ENCODE peak calls at places on chromosomes 7 and 10, in four cellular contexts. W is K562, F is H1, C is HepG2. K is an unnamed sample.

GRCh38 chr10:3832022-3832786 is 47.2 kb upstream of the KLF6 start:
- DNase-seq in W (no peak), F (no peak), C (no peak), K (no peak)

GRCh38 chr10:33521062-33521461 is 186.6 kb upstream of the NRP1 start:
- DNase-seq in W (no peak), F (no peak), C (no peak), K (no peak)

GRCh38 chr10:34780818-34781380 is 34.2 kb downstream of the PARD3 start:
- DNase-seq in W (peak), F (no peak), C (no peak), K (peak)

GRCh38 chr10:47176206-47176902 is 123.6 kb upstream of the GDF10 start:
- DNase-seq in W (no peak), F (no peak), C (no peak), K (no peak)

GRCh38 chr10:60809157-60809556 is 30.9 kb downstream of the CDK1 start:
- DNase-seq in W (no peak), F (no peak), C (no peak), K (no peak)

GRCh38 chr10:73590881-73591577 is at the start of gene USP54:
- DNase-seq in W (peak), F (no peak), C (peak), K (peak)

GRCh38 chr7:74104702-74105101 is 21.1 kb downstream of the LIMK1 start:
- DNase-seq in W (no peak), F (no peak), C (no peak), K (no peak)

GRCh38 chr10:33791295-33791694 is 456.8 kb upstream of the NRP1 start:
- DNase-seq in W (no peak), F (no peak), C (peak), K (no peak)

GRCh38 chr7:49643321-49643720 is 130.1 kb upstream of the VWC2 start:
- DNase-seq in W (no peak), F (no peak), C (no peak), K (no peak)

GRCh38 chr7:15972767-15973362 is 286.4 kb upstream of the MEOX2 start:
- DNase-seq in W (no peak), F (no peak), C (no peak), K (peak)

GRCh38 chr10:21514101-21514807 is 11.2 kb downstream of the SKIDA1 start:
- DNase-seq in W (no peak), F (no peak), C (no peak), K (no peak)

GRCh38 chr10:3465406-3465891 is 292.9 kb upstream of the PITRM1 start:
- DNase-seq in W (no peak), F (no peak), C (no peak), K (peak)

GRCh38 chr10:129963076-129963830 is 821 bp downstream of the EBF3 start:
- DNase-seq in W (no peak), F (peak), C (no peak), K (peak)

GRCh38 chr7:129074361-129074871 is 19.5 kb upstream of the TNPO3 start:
- DNase-seq in W (no peak), F (no peak), C (no peak), K (no peak)

GRCh38 chr10:127349737-127350136 is 153.3 kb upstream of the INSYN2A start:
- DNase-seq in W (no peak), F (no peak), C (no peak), K (no peak)

GRCh38 chr7:116663744-116664143 is 8.3 kb upstream of the MET start:
- DNase-seq in W (no peak), F (no peak), C (no peak), K (peak)

GRCh38 chr10:22339761-22340361 is 5.4 kb upstream of the SPAG6 start:
- DNase-seq in W (peak), F (no peak), C (no peak), K (peak)

GRCh38 chr7:77696057-77696642 is at the start of gene RSBN1L:
- DNase-seq in W (peak), F (peak), C (peak), K (peak)

GRCh38 chr10:17227367-17228080 is 517 bp upstream of the VIM start:
- DNase-seq in W (no peak), F (no peak), C (no peak), K (peak)

GRCh38 chr10:77493851-77494788 is 143.5 kb downstream of the KCNMA1 start:
- DNase-seq in W (no peak), F (no peak), C (peak), K (no peak)

GRCh38 chr7:96188623-96188991 is 133.3 kb downstream of the SLC25A13 start:
- DNase-seq in W (no peak), F (no peak), C (no peak), K (no peak)

GRCh38 chr10:18376650-18377049 is 236.4 kb downstream of the CACNB2 start:
- DNase-seq in W (no peak), F (no peak), C (no peak), K (no peak)

GRCh38 chr10:48439031-48439430 is 132.6 kb downstream of the MAPK8 start:
- DNase-seq in W (peak), F (no peak), C (no peak), K (no peak)

GRCh38 chr10:113037222-113037621 is 87.2 kb downstream of the TCF7L2 start:
- DNase-seq in W (no peak), F (no peak), C (no peak), K (no peak)

GRCh38 chr7:128962837-128963236 is 25.1 kb downstream of the IRF5 start:
- DNase-seq in W (no peak), F (no peak), C (no peak), K (no peak)

GRCh38 chr7:127391591-127392181 is 822 bp downstream of the ZNF800 start:
- DNase-seq in W (peak), F (peak), C (no peak), K (peak)

GRCh38 chr7:88539977-88540376 is 219.5 kb upstream of the ZNF804B start:
- DNase-seq in W (no peak), F (no peak), C (no peak), K (no peak)

GRCh38 chr10:78742730-78743615 is 325.8 kb upstream of the ZMIZ1 start:
- DNase-seq in W (no peak), F (no peak), C (peak), K (no peak)

GRCh38 chr7:128932862-128933821 is 4.6 kb upstream of the IRF5 start:
- DNase-seq in W (no peak), F (no peak), C (no peak), K (no peak)

GRCh38 chr10:18158698-18159342 is 18.6 kb downstream of the CACNB2 start:
- DNase-seq in W (no peak), F (no peak), C (no peak), K (no peak)

GRCh38 chr7:108196004-108196403 is 65.8 kb upstream of the LAMB4 start:
- DNase-seq in W (no peak), F (no peak), C (no peak), K (peak)

GRCh38 chr7:120825152-120825551 is 32.8 kb downstream of the TSPAN12 start:
- DNase-seq in W (no peak), F (no peak), C (no peak), K (no peak)

GRCh38 chr7:120814518-120814917 is 43.4 kb downstream of the TSPAN12 start:
- DNase-seq in W (no peak), F (no peak), C (no peak), K (no peak)

GRCh38 chr7:120825576-120825975 is 32.4 kb downstream of the TSPAN12 start:
- DNase-seq in W (no peak), F (no peak), C (peak), K (no peak)

GRCh38 chr7:120819861-120820260 is 38.1 kb downstream of the TSPAN12 start:
- DNase-seq in W (no peak), F (no peak), C (no peak), K (no peak)
- TF ChIP-seq JUN in W (no peak), F (no peak), C (no peak), K (no peak)

GRCh38 chr10:100730739-100731602 is 14.4 kb upstream of the PAX2 start:
- DNase-seq in W (no peak), F (peak), C (peak), K (no peak)
- TF ChIP-seq EZH2 in W (no peak), F (peak), C (peak), K (peak)

DNA sequence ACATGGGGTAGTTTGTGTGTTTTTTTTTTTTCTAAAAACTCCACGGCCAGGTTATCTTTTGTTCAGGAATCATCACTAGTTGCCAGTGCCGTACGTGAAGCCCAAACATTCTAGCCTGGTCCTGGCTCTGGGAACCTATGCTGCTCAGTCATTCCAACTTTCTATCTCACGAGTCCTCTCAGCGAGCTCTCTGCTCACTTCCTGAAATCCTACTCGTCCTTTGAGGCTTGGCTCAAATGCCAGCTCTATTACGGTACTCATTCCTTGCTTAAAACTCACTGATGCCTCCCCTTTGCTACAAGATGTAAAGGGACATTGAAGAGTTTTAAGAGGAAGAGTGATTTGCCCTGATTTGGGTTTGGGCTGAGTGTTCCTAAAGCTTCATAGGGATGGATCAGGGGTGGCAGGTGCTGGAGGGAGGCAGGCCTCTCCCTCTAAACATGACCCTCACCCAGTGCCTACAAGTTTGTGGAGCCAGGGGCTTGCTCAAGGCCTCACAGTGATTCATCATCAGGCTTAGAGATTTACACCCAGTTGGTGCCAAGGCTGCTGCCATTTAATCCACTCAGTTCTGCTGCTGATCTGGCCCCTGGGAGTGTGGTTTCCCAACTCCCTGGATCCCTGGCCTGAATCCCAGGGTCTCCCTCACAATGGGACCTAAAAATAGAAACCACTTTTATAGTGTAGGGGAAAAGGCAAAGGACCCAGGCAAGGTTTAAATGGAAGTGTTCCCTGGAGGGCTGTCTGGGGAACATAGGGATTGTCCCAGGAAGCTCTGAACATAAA is 46.1 kb upstream of the R3HCC1L start:
- DNase-seq in W (no peak), F (no peak), C (no peak), K (no peak)
- TF ChIP-seq JUN in W (no peak), F (no peak), C (no peak), K (no peak)

GRCh38 chr7:44962483-44963251 is 16.1 kb downstream of the MYO1G start:
- DNase-seq in W (no peak), F (peak), C (no peak), K (peak)
- TF ChIP-seq EZH2 in W (no peak), F (peak), C (no peak), K (peak)

DNA sequence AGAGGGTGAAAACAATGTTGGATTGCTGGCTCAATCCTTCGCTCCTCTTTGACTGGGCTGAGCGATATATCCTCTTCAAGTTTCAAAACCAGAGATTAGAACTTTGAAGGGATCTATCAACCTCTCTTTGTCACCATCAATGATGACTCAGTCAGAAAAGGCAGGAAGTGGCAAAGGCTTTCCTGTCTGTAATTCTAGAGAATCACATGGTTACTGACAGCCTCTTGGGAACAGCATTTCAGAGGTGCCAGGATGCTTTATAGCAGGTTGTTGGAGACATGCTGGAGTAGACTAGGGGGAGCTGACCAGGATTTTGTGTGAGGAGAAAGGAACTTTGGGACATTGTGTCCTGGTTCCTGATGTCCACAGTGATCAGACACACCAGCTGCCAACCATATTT is 81.3 kb downstream of the PRKCQ start:
- DNase-seq in W (no peak), F (peak), C (no peak), K (no peak)
- TF ChIP-seq JUN in W (no peak), F (no peak), C (no peak), K (no peak)

DNA sequence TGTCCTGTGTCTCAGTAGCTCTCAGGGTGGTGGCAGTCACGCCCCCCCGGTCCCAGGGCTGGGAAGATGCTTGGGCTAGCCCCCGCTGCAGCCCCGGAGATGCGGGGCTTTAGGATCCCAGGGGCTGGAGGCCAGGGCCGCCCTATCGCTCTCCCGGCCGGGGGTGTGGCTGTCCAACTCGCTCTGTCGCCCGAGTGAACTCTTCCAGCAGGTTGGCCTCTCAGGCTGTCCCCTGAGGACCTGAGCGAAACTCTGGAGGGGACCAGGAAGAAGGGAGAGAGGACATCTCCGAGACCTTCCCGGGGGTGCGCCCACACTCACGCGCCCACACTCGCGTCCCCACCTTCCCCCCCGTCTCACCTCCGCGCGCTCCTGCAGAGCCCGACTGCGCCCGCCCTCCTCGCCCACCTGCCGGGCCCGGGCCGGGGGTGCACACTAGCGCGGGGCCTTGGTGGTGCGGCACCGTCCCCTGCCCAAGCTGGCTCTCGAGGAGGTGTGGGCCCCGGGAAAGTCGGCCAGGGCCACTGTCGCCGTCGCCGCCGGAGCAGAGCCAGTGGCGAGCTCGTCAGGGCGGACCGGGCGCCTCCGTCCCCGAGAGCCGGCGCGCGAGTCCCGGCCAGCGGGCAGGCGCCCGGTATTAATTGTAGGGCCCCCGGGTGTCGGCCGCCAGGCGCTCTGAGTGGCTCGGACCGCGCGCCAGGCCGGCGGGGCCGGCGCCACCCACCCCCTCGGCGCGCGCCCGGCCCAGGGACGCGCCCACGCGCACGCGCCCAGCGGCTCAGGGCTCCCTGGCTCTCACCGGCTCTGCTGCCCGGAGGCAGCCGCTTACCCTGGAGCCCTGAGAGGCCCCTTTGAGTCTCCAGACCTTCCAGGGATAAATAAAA is 101.8 kb upstream of the SVIL start:
- DNase-seq in W (no peak), F (peak), C (no peak), K (peak)
- TF ChIP-seq EZH2 in W (no peak), F (peak), C (no peak), K (no peak)

GRCh38 chr7:140273417-140273816 is 96.6 kb upstream of the KDM7A start:
- DNase-seq in W (no peak), F (no peak), C (no peak), K (no peak)
- TF ChIP-seq JUN in W (no peak), F (no peak), C (no peak), K (no peak)

K was measured in endothelial cell of umbilical vein.